ENCODE peak calls at places on chromosomes 1 and 21, in four cellular contexts. R is NCI-H1105 treated with DMSO at 0.1 percent for 48 hours, U is breast epithelium, K is left ventricle myocardium inferior. L is an unnamed sample.

GRCh38 chr1:78447096-78447495 is 43.7 kb upstream of the PTGFR start:
- DNase-seq in R (no peak), U (no peak), K (no peak), L (no peak)

GRCh38 chr1:86156571-86157455 is at the start of gene COL24A1:
- DNase-seq in R (peak; percentile 78), U (peak; percentile 52), K (peak; percentile 44), L (no peak)

GRCh38 chr1:234486858-234487830 is 8.2 kb upstream of the TARBP1 start:
- DNase-seq in R (no peak), U (no peak), K (no peak), L (no peak)

GRCh38 chr1:174923820-174924219 is 75.9 kb upstream of the CACYBP start:
- DNase-seq in R (no peak), U (no peak), K (no peak), L (no peak)

GRCh38 chr1:184387871-184388670 is 1.2 kb downstream of the C1orf21 start:
- DNase-seq in R (peak; percentile 61), U (no peak), K (peak; percentile 49), L (no peak)

GRCh38 chr1:4146101-4146500 is 246.0 kb upstream of the C1orf174 start:
- DNase-seq in R (no peak), U (no peak), K (no peak), L (no peak)

GRCh38 chr21:31630062-31630711 is 29.3 kb upstream of the SOD1 start:
- DNase-seq in R (peak; percentile 62), U (peak; percentile 72), K (no peak), L (peak; percentile 10)

GRCh38 chr1:81158592-81158991 is 642.1 kb upstream of the ADGRL2 start:
- DNase-seq in R (no peak), U (no peak), K (no peak), L (no peak)

GRCh38 chr1:209746469-209747269 is 9.2 kb upstream of the TRAF3IP3 start:
- DNase-seq in R (no peak), U (no peak), K (no peak), L (no peak)

GRCh38 chr1:75396745-75397144 is 214.2 kb downstream of the SLC44A5 start:
- DNase-seq in R (no peak), U (no peak), K (no peak), L (no peak)

GRCh38 chr1:236603896-236604217 is 459 bp downstream of the HEATR1 start:
- DNase-seq in R (peak; percentile 0), U (no peak), K (no peak), L (no peak)

GRCh38 chr1:62706985-62707745 is 19.0 kb upstream of the DOCK7 start:
- DNase-seq in R (no peak), U (no peak), K (no peak), L (no peak)